ENCODE peak calls at places on chromosomes 12 and 14, in ten cellular contexts. One of them, this sample, is unnamed.

GRCh38 chr14:96040836-96041371 is 1.7 kb downstream of the C14orf132 start:
- DNase-seq in thoracic aorta: no peak
- DNase-seq in foreskin keratinocyte: no peak
- DNase-seq in stomach: no peak
- DNase-seq in CD4-positive, alpha-beta memory T cell: no peak
- DNase-seq in tibial nerve: no peak
- DNase-seq in SK-N-SH: no peak
- DNase-seq in H9: no peak
- DNase-seq in cardiac muscle cell: no peak
- DNase-seq in endodermal cell: peak; percentile 7
- DNase-seq in this sample: no peak

GRCh38 chr12:132258543-132258942 is 70.8 kb downstream of the GALNT9 start:
- DNase-seq in thoracic aorta: no peak
- DNase-seq in foreskin keratinocyte: no peak
- DNase-seq in stomach: no peak
- DNase-seq in CD4-positive, alpha-beta memory T cell: no peak
- DNase-seq in tibial nerve: no peak
- DNase-seq in SK-N-SH: no peak
- DNase-seq in H9: no peak
- DNase-seq in cardiac muscle cell: no peak
- DNase-seq in endodermal cell: no peak
- DNase-seq in this sample: no peak

GRCh38 chr14:76977793-76978730 is 50.4 kb downstream of the IRF2BPL start:
- DNase-seq in thoracic aorta: no peak
- DNase-seq in foreskin keratinocyte: no peak
- DNase-seq in stomach: peak; percentile 41
- DNase-seq in CD4-positive, alpha-beta memory T cell: peak; percentile 73
- DNase-seq in tibial nerve: peak; percentile 29
- DNase-seq in SK-N-SH: peak; percentile 47
- DNase-seq in H9: no peak
- DNase-seq in cardiac muscle cell: no peak
- DNase-seq in endodermal cell: peak; percentile 63
- DNase-seq in this sample: no peak

GRCh38 chr12:64744422-64745258 is 14.6 kb downstream of the GNS start:
- DNase-seq in thoracic aorta: no peak
- DNase-seq in foreskin keratinocyte: peak; percentile 35
- DNase-seq in stomach: no peak
- DNase-seq in CD4-positive, alpha-beta memory T cell: no peak
- DNase-seq in tibial nerve: no peak
- DNase-seq in SK-N-SH: no peak
- DNase-seq in H9: no peak
- DNase-seq in cardiac muscle cell: no peak
- DNase-seq in endodermal cell: no peak
- DNase-seq in this sample: no peak

GRCh38 chr14:76191297-76191696 is 39.6 kb downstream of the GPATCH2L start:
- DNase-seq in thoracic aorta: no peak
- DNase-seq in foreskin keratinocyte: no peak
- DNase-seq in stomach: no peak
- DNase-seq in CD4-positive, alpha-beta memory T cell: no peak
- DNase-seq in tibial nerve: peak; percentile 23
- DNase-seq in SK-N-SH: no peak
- DNase-seq in H9: no peak
- DNase-seq in cardiac muscle cell: no peak
- DNase-seq in endodermal cell: no peak
- DNase-seq in this sample: peak; percentile 55

GRCh38 chr12:130663510-130663909 is 52.6 kb downstream of the RIMBP2 start:
- DNase-seq in thoracic aorta: no peak
- DNase-seq in foreskin keratinocyte: no peak
- DNase-seq in stomach: no peak
- DNase-seq in CD4-positive, alpha-beta memory T cell: no peak
- DNase-seq in tibial nerve: no peak
- DNase-seq in SK-N-SH: no peak
- DNase-seq in H9: no peak
- DNase-seq in cardiac muscle cell: no peak
- DNase-seq in endodermal cell: no peak
- DNase-seq in this sample: no peak

GRCh38 chr12:56629459-56630179 is 507 bp downstream of the BAZ2A start:
- DNase-seq in thoracic aorta: no peak
- DNase-seq in foreskin keratinocyte: no peak
- DNase-seq in stomach: no peak
- DNase-seq in CD4-positive, alpha-beta memory T cell: peak; percentile 38
- DNase-seq in tibial nerve: no peak
- DNase-seq in SK-N-SH: peak; percentile 67
- DNase-seq in H9: no peak
- DNase-seq in cardiac muscle cell: no peak
- DNase-seq in endodermal cell: peak; percentile 72
- DNase-seq in this sample: peak; percentile 65

GRCh38 chr12:120230326-120230973 is 29.5 kb upstream of the RPLP0 start:
- DNase-seq in thoracic aorta: peak; percentile 38
- DNase-seq in foreskin keratinocyte: peak; percentile 84
- DNase-seq in stomach: peak; percentile 51
- DNase-seq in CD4-positive, alpha-beta memory T cell: no peak
- DNase-seq in tibial nerve: peak; percentile 61
- DNase-seq in SK-N-SH: peak; percentile 63
- DNase-seq in H9: peak; percentile 98
- DNase-seq in cardiac muscle cell: peak; percentile 76
- DNase-seq in endodermal cell: peak; percentile 100
- DNase-seq in this sample: no peak

GRCh38 chr12:120905856-120906384 is 1.8 kb upstream of the SPPL3 start:
- DNase-seq in thoracic aorta: no peak
- DNase-seq in foreskin keratinocyte: peak; percentile 82
- DNase-seq in stomach: peak; percentile 36
- DNase-seq in CD4-positive, alpha-beta memory T cell: no peak
- DNase-seq in tibial nerve: no peak
- DNase-seq in SK-N-SH: peak; percentile 43
- DNase-seq in H9: no peak
- DNase-seq in cardiac muscle cell: no peak
- DNase-seq in endodermal cell: peak; percentile 45
- DNase-seq in this sample: no peak

GRCh38 chr12:130425698-130426245 is 88.1 kb downstream of the PIWIL1 start:
- DNase-seq in thoracic aorta: no peak
- DNase-seq in foreskin keratinocyte: no peak
- DNase-seq in stomach: no peak
- DNase-seq in CD4-positive, alpha-beta memory T cell: no peak
- DNase-seq in tibial nerve: no peak
- DNase-seq in SK-N-SH: no peak
- DNase-seq in H9: peak; percentile 23
- DNase-seq in cardiac muscle cell: no peak
- DNase-seq in endodermal cell: no peak
- DNase-seq in this sample: no peak

GRCh38 chr14:100588671-100589070 is 1.5 kb upstream of the BEGAIN start:
- DNase-seq in thoracic aorta: no peak
- DNase-seq in foreskin keratinocyte: no peak
- DNase-seq in stomach: no peak
- DNase-seq in CD4-positive, alpha-beta memory T cell: no peak
- DNase-seq in tibial nerve: no peak
- DNase-seq in SK-N-SH: no peak
- DNase-seq in H9: no peak
- DNase-seq in cardiac muscle cell: no peak
- DNase-seq in endodermal cell: peak; percentile 44
- DNase-seq in this sample: no peak

GRCh38 chr14:95480109-95480886 is 36.2 kb downstream of the SYNE3 start:
- DNase-seq in thoracic aorta: no peak
- DNase-seq in foreskin keratinocyte: no peak
- DNase-seq in stomach: no peak
- DNase-seq in CD4-positive, alpha-beta memory T cell: peak; percentile 49
- DNase-seq in tibial nerve: peak; percentile 75
- DNase-seq in SK-N-SH: no peak
- DNase-seq in H9: no peak
- DNase-seq in cardiac muscle cell: no peak
- DNase-seq in endodermal cell: no peak
- DNase-seq in this sample: no peak

GRCh38 chr14:74444866-74445265 is 18.9 kb upstream of the SYNDIG1L start:
- DNase-seq in thoracic aorta: no peak
- DNase-seq in foreskin keratinocyte: peak; percentile 9
- DNase-seq in stomach: no peak
- DNase-seq in CD4-positive, alpha-beta memory T cell: no peak
- DNase-seq in tibial nerve: no peak
- DNase-seq in SK-N-SH: no peak
- DNase-seq in H9: peak; percentile 67
- DNase-seq in cardiac muscle cell: peak; percentile 23
- DNase-seq in endodermal cell: peak; percentile 77
- DNase-seq in this sample: no peak

GRCh38 chr12:29023436-29024076 is 125.5 kb upstream of the FAR2 start:
- DNase-seq in thoracic aorta: no peak
- DNase-seq in foreskin keratinocyte: no peak
- DNase-seq in stomach: no peak
- DNase-seq in CD4-positive, alpha-beta memory T cell: no peak
- DNase-seq in tibial nerve: no peak
- DNase-seq in SK-N-SH: no peak
- DNase-seq in H9: no peak
- DNase-seq in cardiac muscle cell: no peak
- DNase-seq in endodermal cell: peak; percentile 51
- DNase-seq in this sample: no peak

GRCh38 chr14:55122441-55122986 is 6.5 kb upstream of the LGALS3 start:
- DNase-seq in thoracic aorta: no peak
- DNase-seq in foreskin keratinocyte: peak; percentile 22
- DNase-seq in stomach: peak; percentile 91
- DNase-seq in CD4-positive, alpha-beta memory T cell: no peak
- DNase-seq in tibial nerve: no peak
- DNase-seq in SK-N-SH: peak; percentile 77
- DNase-seq in H9: no peak
- DNase-seq in cardiac muscle cell: peak; percentile 77
- DNase-seq in endodermal cell: no peak
- DNase-seq in this sample: no peak
- H3K27ac ChIP-seq in thoracic aorta: no peak overlapping the region
- H3K27ac ChIP-seq in foreskin keratinocyte: peak overlapping the region; percentile 20
- H3K27ac ChIP-seq in stomach: peak overlapping the region; percentile 86
- H3K27ac ChIP-seq in CD4-positive, alpha-beta memory T cell: no peak overlapping the region
- H3K27ac ChIP-seq in tibial nerve: peak overlapping the region; percentile 2
- H3K27ac ChIP-seq in SK-N-SH: peak overlapping the region; percentile 88
- H3K27ac ChIP-seq in H9: no peak overlapping the region
- H3K27ac ChIP-seq in cardiac muscle cell: peak overlapping the region; percentile 75
- H3K27ac ChIP-seq in endodermal cell: no peak overlapping the region
- H3K27ac ChIP-seq in this sample: no peak overlapping the region

DNA sequence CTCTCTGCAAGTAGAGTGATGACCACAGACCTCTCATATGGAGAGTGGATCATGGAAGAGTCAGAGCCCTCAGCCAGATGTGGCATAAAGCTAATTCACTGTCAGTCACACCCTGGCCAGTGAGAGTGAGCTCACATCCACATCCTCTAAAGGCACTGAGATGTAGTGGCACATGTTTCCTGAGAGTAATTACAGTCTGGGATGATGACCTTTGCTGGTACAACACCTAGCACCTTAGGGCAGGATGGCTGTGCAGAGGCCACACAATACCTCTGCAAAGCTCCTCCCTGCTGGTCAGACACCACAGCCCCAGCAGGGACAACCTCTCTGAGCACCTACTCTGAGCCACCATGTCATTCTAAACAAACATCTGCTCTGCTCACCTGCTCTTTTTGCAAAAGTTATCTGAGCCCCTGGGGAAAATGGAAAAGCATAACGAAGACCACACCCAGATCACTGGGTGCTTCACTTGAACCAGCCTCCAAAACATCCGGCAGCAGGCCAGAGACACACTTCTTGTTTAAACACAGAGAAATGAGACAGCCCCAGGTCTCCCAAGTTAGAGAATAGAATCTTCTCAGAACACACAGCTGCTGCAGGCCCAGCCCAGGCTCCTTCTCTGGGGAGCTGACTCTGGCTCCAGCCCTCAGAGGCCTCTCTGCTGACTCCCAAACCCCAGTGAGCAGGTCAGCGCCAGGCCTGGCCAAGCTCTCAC is 30.3 kb downstream of the PITPNM2 start:
- DNase-seq in thoracic aorta: no peak
- DNase-seq in foreskin keratinocyte: no peak
- DNase-seq in stomach: no peak
- DNase-seq in CD4-positive, alpha-beta memory T cell: no peak
- DNase-seq in tibial nerve: no peak
- DNase-seq in SK-N-SH: no peak
- DNase-seq in H9: no peak
- DNase-seq in cardiac muscle cell: no peak
- DNase-seq in endodermal cell: peak; percentile 46
- DNase-seq in this sample: no peak
- H3K4me1 ChIP-seq in thoracic aorta: peaks cover 8% of the 10 kb centered on the region
- H3K4me1 ChIP-seq in foreskin keratinocyte: no peaks in the 10 kb centered on the region
- H3K4me1 ChIP-seq in stomach: peaks cover 30% of the 10 kb centered on the region
- H3K4me1 ChIP-seq in CD4-positive, alpha-beta memory T cell: peaks cover 53% of the 10 kb centered on the region
- H3K4me1 ChIP-seq in tibial nerve: peaks cover 30% of the 10 kb centered on the region
- H3K4me1 ChIP-seq in SK-N-SH: no peaks in the 10 kb centered on the region
- H3K4me1 ChIP-seq in H9: no peaks in the 10 kb centered on the region
- H3K4me1 ChIP-seq in cardiac muscle cell: peaks cover 6% of the 10 kb centered on the region
- H3K4me1 ChIP-seq in endodermal cell: no peaks in the 10 kb centered on the region
- H3K4me1 ChIP-seq in this sample: no peaks in the 10 kb centered on the region

GRCh38 chr12:105466231-105466900 is 135.9 kb downstream of the C12orf75 start:
- DNase-seq in thoracic aorta: no peak
- DNase-seq in foreskin keratinocyte: no peak
- DNase-seq in stomach: no peak
- DNase-seq in CD4-positive, alpha-beta memory T cell: no peak
- DNase-seq in tibial nerve: no peak
- DNase-seq in SK-N-SH: no peak
- DNase-seq in H9: peak; percentile 4
- DNase-seq in cardiac muscle cell: no peak
- DNase-seq in endodermal cell: no peak
- DNase-seq in this sample: no peak
- H3K27ac ChIP-seq in thoracic aorta: peak overlapping the region; percentile 75
- H3K27ac ChIP-seq in foreskin keratinocyte: no peak overlapping the region
- H3K27ac ChIP-seq in stomach: peak overlapping the region; percentile 47
- H3K27ac ChIP-seq in CD4-positive, alpha-beta memory T cell: no peak overlapping the region
- H3K27ac ChIP-seq in tibial nerve: no peak overlapping the region
- H3K27ac ChIP-seq in SK-N-SH: no peak overlapping the region
- H3K27ac ChIP-seq in H9: no peak overlapping the region
- H3K27ac ChIP-seq in cardiac muscle cell: no peak overlapping the region
- H3K27ac ChIP-seq in endodermal cell: no peak overlapping the region
- H3K27ac ChIP-seq in this sample: no peak overlapping the region

GRCh38 chr12:124551268-124552144 is 15.9 kb downstream of the NCOR2 start:
- DNase-seq in thoracic aorta: no peak
- DNase-seq in foreskin keratinocyte: peak; percentile 62
- DNase-seq in stomach: peak; percentile 48
- DNase-seq in CD4-positive, alpha-beta memory T cell: no peak
- DNase-seq in tibial nerve: peak; percentile 63
- DNase-seq in SK-N-SH: peak; percentile 47
- DNase-seq in H9: peak; percentile 83
- DNase-seq in cardiac muscle cell: peak; percentile 71
- DNase-seq in endodermal cell: peak; percentile 90
- DNase-seq in this sample: peak; percentile 91
- H3K4me1 ChIP-seq in thoracic aorta: peaks cover 53% of the 10 kb centered on the region
- H3K4me1 ChIP-seq in foreskin keratinocyte: peaks cover 33% of the 10 kb centered on the region
- H3K4me1 ChIP-seq in stomach: peaks cover 95% of the 10 kb centered on the region
- H3K4me1 ChIP-seq in CD4-positive, alpha-beta memory T cell: peaks cover 73% of the 10 kb centered on the region
- H3K4me1 ChIP-seq in tibial nerve: peaks cover 90% of the 10 kb centered on the region
- H3K4me1 ChIP-seq in SK-N-SH: peaks cover 56% of the 10 kb centered on the region
- H3K4me1 ChIP-seq in H9: peaks cover 4% of the 10 kb centered on the region
- H3K4me1 ChIP-seq in cardiac muscle cell: peaks cover 54% of the 10 kb centered on the region
- H3K4me1 ChIP-seq in endodermal cell: no peaks in the 10 kb centered on the region
- H3K4me1 ChIP-seq in this sample: peaks cover 88% of the 10 kb centered on the region

GRCh38 chr12:34108967-34109366 is 86.7 kb downstream of the ALG10 start:
- DNase-seq in thoracic aorta: no peak
- DNase-seq in foreskin keratinocyte: no peak
- DNase-seq in stomach: no peak
- DNase-seq in CD4-positive, alpha-beta memory T cell: no peak
- DNase-seq in tibial nerve: no peak
- DNase-seq in SK-N-SH: no peak
- DNase-seq in H9: no peak
- DNase-seq in cardiac muscle cell: no peak
- DNase-seq in endodermal cell: no peak
- DNase-seq in this sample: no peak
- H3K27ac ChIP-seq in thoracic aorta: no peak overlapping the region
- H3K27ac ChIP-seq in foreskin keratinocyte: no peak overlapping the region
- H3K27ac ChIP-seq in stomach: no peak overlapping the region
- H3K27ac ChIP-seq in CD4-positive, alpha-beta memory T cell: no peak overlapping the region
- H3K27ac ChIP-seq in tibial nerve: no peak overlapping the region
- H3K27ac ChIP-seq in SK-N-SH: no peak overlapping the region
- H3K27ac ChIP-seq in H9: no peak overlapping the region
- H3K27ac ChIP-seq in cardiac muscle cell: no peak overlapping the region
- H3K27ac ChIP-seq in endodermal cell: no peak overlapping the region
- H3K27ac ChIP-seq in this sample: no peak overlapping the region